ENCODE peak calls at places on chromosomes 13 and 19, in six cellular contexts. Z, V, C, S, R and T are unnamed samples.

GRCh38 chr13:44432595-44432994 is 59.0 kb downstream of the SERP2 start:
- DNase-seq in Z (no peak), V (no peak), C (peak; percentile 53), S (no peak), R (no peak), T (no peak)

GRCh38 chr13:113119166-113119821 is 3.3 kb upstream of the F10 start:
- DNase-seq in Z (no peak), V (no peak), C (no peak), S (no peak), R (no peak), T (no peak)

GRCh38 chr19:30555075-30555787 is 183.0 kb downstream of the ZNF536 start:
- DNase-seq in Z (no peak), V (no peak), C (peak; percentile 23), S (no peak), R (no peak), T (no peak)

GRCh38 chr13:47463726-47464125 is 537.3 kb downstream of the SUCLA2 start:
- DNase-seq in Z (no peak), V (no peak), C (peak; percentile 57), S (peak; percentile 54), R (no peak), T (no peak)

GRCh38 chr13:68439821-68440220 is 1209.7 kb upstream of the PCDH9 start:
- DNase-seq in Z (no peak), V (no peak), C (no peak), S (peak; percentile 76), R (no peak), T (no peak)

GRCh38 chr13:42369071-42369795 is 97.3 kb downstream of the AKAP11 start:
- DNase-seq in Z (no peak), V (no peak), C (no peak), S (no peak), R (no peak), T (no peak)

GRCh38 chr13:112241288-112241687 is 134.9 kb upstream of the SPACA7 start:
- DNase-seq in Z (no peak), V (no peak), C (no peak), S (no peak), R (no peak), T (peak; percentile 26)

GRCh38 chr13:98476106-98476505 is 100.8 kb downstream of the STK24 start:
- DNase-seq in Z (no peak), V (no peak), C (peak; percentile 92), S (no peak), R (no peak), T (no peak)

GRCh38 chr13:37686501-37686900 is 87.9 kb upstream of the POSTN start:
- DNase-seq in Z (no peak), V (no peak), C (no peak), S (no peak), R (no peak), T (no peak)

GRCh38 chr13:107866666-107867623 is 348.4 kb downstream of the LIG4 start:
- DNase-seq in Z (no peak), V (no peak), C (peak; percentile 75), S (peak; percentile 37), R (no peak), T (peak; percentile 66)

GRCh38 chr13:114228176-114228575 is 6.5 kb upstream of the CDC16 start:
- DNase-seq in Z (no peak), V (no peak), C (no peak), S (no peak), R (no peak), T (no peak)

GRCh38 chr13:114226699-114227323 is 7.9 kb upstream of the CDC16 start:
- DNase-seq in Z (peak; percentile 86), V (peak; percentile 69), C (peak; percentile 98), S (peak; percentile 48), R (peak; percentile 67), T (peak; percentile 86)

GRCh38 chr13:114225610-114226009 is 9.1 kb upstream of the CDC16 start:
- DNase-seq in Z (no peak), V (no peak), C (no peak), S (no peak), R (no peak), T (no peak)

GRCh38 chr13:114226088-114226487 is 8.6 kb upstream of the CDC16 start:
- DNase-seq in Z (no peak), V (no peak), C (no peak), S (no peak), R (no peak), T (no peak)

DNA sequence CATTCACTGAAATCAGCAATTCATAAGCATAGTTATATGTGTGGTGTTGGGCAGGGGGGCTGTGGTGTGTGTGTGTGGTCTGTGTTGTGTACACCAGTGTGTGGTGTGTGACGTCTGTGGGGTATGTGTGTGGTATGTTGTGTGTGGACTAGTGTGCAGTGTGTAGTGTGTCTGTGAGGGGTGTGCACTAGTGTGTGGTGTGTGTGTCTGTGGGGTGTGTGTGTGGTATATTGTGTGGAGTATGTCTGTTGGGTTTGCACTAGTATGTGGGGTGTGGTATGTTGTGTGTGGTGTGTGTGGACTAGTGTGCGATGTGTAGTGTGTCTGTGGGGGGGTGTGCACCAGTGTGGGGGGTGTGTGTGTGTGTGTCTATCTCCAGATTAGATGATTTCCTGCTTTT is 7.2 kb upstream of the CDC16 start:
- DNase-seq in Z (no peak), V (no peak), C (no peak), S (no peak), R (no peak), T (no peak)
- H3K4me3 ChIP-seq in Z (no peak overlapping the region), V (no peak overlapping the region), C (no peak overlapping the region), S (no peak overlapping the region), R (no peak overlapping the region), T (no peak overlapping the region)

GRCh38 chr19:18001837-18002345 is 6.1 kb upstream of the ARRDC2 start:
- DNase-seq in Z (no peak), V (no peak), C (no peak), S (no peak), R (no peak), T (no peak)

GRCh38 chr19:18000981-18001836 is 6.8 kb upstream of the ARRDC2 start:
- DNase-seq in Z (peak; percentile 90), V (peak; percentile 77), C (peak; percentile 89), S (peak; percentile 60), R (peak; percentile 73), T (peak; percentile 96)

GRCh38 chr19:18000480-18000980 is 7.4 kb upstream of the ARRDC2 start:
- DNase-seq in Z (no peak), V (no peak), C (no peak), S (no peak), R (no peak), T (no peak)

GRCh38 chr19:17999685-18000479 is 8.1 kb upstream of the ARRDC2 start:
- DNase-seq in Z (no peak), V (no peak), C (no peak), S (no peak), R (no peak), T (peak; percentile 63)

DNA sequence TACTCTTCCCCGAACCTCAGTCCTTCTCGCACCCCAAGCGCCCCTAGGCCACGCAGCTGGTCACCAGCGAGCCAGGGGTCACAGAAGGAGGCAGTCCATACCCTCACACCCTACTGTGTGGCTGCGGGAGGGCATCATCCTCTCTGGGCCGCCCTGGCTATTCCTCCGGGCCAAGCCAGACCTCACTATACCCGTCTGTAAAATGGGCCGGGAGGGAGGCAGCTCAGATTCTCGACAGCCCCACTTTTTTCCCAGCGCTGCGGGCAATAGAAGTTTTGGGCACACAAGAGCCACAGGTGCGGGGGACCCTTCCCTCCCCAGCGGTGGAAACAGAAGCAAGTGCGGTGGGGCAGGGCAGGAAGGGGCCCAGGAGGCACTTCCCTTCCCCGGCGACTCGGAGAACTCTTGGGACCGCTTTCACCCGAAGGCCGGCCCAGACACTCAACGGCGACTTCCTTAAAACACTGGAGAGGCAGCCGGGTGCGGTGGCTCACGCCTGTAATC is 5.6 kb upstream of the ARRDC2 start:
- DNase-seq in Z (peak; percentile 42), V (no peak), C (no peak), S (no peak), R (no peak), T (peak; percentile 80)
- TF ChIP-seq CTCF in Z (no peak), V (no peak), C (no peak), S (no peak), R (no peak), T (no peak)

DNA sequence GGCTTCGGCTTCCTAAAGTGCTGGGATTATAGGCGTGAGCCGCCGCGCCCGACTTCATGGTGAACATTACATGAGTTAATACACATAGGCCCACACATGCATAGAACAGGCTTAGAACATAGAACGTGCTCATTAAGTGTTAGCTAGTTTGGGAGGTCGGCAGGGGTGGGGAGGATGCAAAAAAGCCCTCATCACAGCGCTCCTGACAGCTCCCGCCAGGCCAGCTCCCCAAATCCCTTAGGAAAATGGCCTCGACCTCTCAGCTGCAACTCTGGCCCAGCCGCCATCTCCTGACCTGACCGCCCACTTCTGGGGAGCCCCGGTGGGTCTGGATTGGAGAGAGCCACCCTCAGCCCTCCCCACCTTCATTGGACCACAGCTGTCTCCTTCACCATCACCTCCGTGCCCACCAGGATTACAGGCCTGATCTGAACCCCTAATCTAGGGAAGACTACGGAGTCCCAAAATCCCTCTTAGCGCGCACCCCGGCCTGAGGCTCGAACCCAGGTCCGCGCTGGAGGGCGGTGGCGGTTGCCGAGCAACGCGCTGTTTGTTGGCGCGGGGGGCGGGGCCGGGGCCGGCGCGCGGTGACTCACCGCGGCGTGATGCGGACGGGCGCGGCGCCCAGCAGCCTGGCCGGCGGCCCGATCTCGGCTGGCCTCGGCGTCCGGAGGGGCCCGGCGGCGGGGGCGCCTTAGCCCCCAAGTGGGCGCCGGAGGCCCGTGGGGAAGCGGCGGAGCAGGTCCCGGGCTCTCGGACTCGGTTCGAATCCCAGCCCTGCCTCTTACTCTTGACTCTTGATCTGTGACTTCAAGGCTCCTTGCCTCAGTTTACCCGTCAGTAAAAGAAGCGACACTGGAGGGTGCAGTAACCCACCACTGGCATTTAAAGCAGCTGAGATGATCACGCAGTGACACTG is 26.7 kb upstream of the NANOS3 start:
- DNase-seq in Z (peak; percentile 84), V (no peak), C (peak; percentile 91), S (no peak), R (no peak), T (peak; percentile 93)
- H3K4me1 ChIP-seq in Z (peaks cover 25% of the 10 kb centered on the region), V (peaks cover 47% of the 10 kb centered on the region), C (peaks cover 10% of the 10 kb centered on the region), S (peaks cover 61% of the 10 kb centered on the region), R (peaks cover 44% of the 10 kb centered on the region), T (peaks cover 52% of the 10 kb centered on the region)

DNA sequence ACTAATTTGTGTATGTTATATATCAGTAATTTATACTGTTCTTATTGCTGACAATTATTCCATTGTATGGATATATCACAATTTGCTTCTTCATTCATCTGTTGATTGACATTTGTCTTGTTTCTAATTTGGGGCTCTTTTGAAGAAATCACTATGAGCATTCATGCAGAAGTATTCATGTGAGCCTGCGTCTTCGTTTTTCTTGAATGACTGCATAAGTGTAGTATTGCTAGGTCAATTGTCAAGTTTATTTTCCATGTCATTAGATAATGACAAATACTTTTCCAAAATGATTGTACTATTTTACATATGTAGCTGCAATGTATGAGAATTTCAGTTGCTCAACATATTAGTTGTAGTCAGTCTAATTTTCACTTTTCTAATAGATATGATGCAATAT is 1796.9 kb downstream of the SLITRK5 start:
- DNase-seq in Z (no peak), V (no peak), C (no peak), S (no peak), R (no peak), T (no peak)
- H3K4me3 ChIP-seq in Z (no peak overlapping the region), V (no peak overlapping the region), C (no peak overlapping the region), S (no peak overlapping the region), R (no peak overlapping the region), T (no peak overlapping the region)